ENCODE peak calls at places on chromosomes 2 and 18, in seven cellular contexts. S is uterus, D is heart left ventricle, Q is NT2/D1, M is left ventricle myocardium inferior, P is A673, T is tibial nerve. V is an unnamed sample. For H3K9me3 and H3K4me1, the result is how much of the 10 kb centered on the place peaks cover.

GRCh38 chr2:46380038-46380940 is 83.1 kb downstream of the EPAS1 start:
- DNase-seq in S (peak), D (no peak), Q (no peak), M (no peak), P (no peak), T (no peak), V (no peak)

GRCh38 chr18:13272411-13272810 is 53.9 kb downstream of the LDLRAD4 start:
- DNase-seq in S (no peak), D (no peak), Q (no peak), M (peak), P (no peak), T (no peak), V (no peak)

GRCh38 chr2:19474128-19474527 is 115.7 kb upstream of the OSR1 start:
- DNase-seq in S (no peak), D (no peak), Q (no peak), M (no peak), P (no peak), T (peak), V (no peak)

GRCh38 chr2:101125374-101125773 is 25.8 kb downstream of the TBC1D8 start:
- DNase-seq in S (no peak), D (no peak), Q (no peak), M (no peak), P (no peak), T (no peak), V (no peak)

GRCh38 chr18:61572871-61573270 is 239.6 kb downstream of the CDH20 start:
- DNase-seq in S (no peak), D (no peak), Q (no peak), M (no peak), P (no peak), T (no peak), V (no peak)

GRCh38 chr2:88074854-88075292 is 7.2 kb downstream of the SMYD1 start:
- DNase-seq in S (no peak), D (no peak), Q (no peak), M (no peak), P (peak), T (no peak), V (no peak)

GRCh38 chr18:28365406-28365805 is 188.5 kb upstream of the CDH2 start:
- DNase-seq in S (no peak), D (no peak), Q (no peak), M (no peak), P (no peak), T (no peak), V (peak)

GRCh38 chr2:26184555-26185303 is 11.8 kb downstream of the GAREM2 start:
- DNase-seq in S (peak), D (peak), Q (no peak), M (peak), P (no peak), T (peak), V (peak)

GRCh38 chr2:223854741-223855140 is 17.4 kb upstream of the AP1S3 start:
- DNase-seq in S (no peak), D (no peak), Q (no peak), M (no peak), P (no peak), T (no peak), V (no peak)

GRCh38 chr2:161161074-161161577 is 898 bp downstream of the TANK start:
- DNase-seq in S (no peak), D (no peak), Q (no peak), M (no peak), P (no peak), T (no peak), V (no peak)

GRCh38 chr2:53509827-53510785 is 257.5 kb upstream of the CHAC2 start:
- DNase-seq in S (no peak), D (no peak), Q (peak), M (no peak), P (no peak), T (no peak), V (no peak)

GRCh38 chr2:206095925-206096324 is 10.0 kb upstream of the INO80D start:
- DNase-seq in S (no peak), D (no peak), Q (no peak), M (no peak), P (no peak), T (no peak), V (no peak)

GRCh38 chr18:77539860-77540259 is 290.2 kb downstream of the GALR1 start:
- DNase-seq in S (no peak), D (no peak), Q (no peak), M (no peak), P (no peak), T (no peak), V (no peak)

GRCh38 chr2:117195381-117195780 is 619.1 kb upstream of the DDX18 start:
- DNase-seq in S (no peak), D (no peak), Q (no peak), M (no peak), P (no peak), T (no peak), V (no peak)

GRCh38 chr2:61021228-61021660 is 3.2 kb upstream of the PUS10 start:
- DNase-seq in S (no peak), D (no peak), Q (no peak), M (no peak), P (no peak), T (no peak), V (no peak)

GRCh38 chr2:235614900-235615712 is 121.3 kb downstream of the AGAP1 start:
- DNase-seq in S (peak), D (peak), Q (no peak), M (peak), P (no peak), T (peak), V (peak)

GRCh38 chr2:99285521-99285920 is 15.5 kb downstream of the LYG1 start:
- DNase-seq in S (no peak), D (no peak), Q (no peak), M (no peak), P (no peak), T (no peak), V (no peak)

GRCh38 chr2:198408171-198408570 is 603.8 kb downstream of the PLCL1 start:
- DNase-seq in S (no peak), D (no peak), Q (no peak), M (no peak), P (no peak), T (no peak), V (no peak)

GRCh38 chr18:8478166-8478967 is 130.9 kb upstream of the RAB12 start:
- DNase-seq in S (peak), D (peak), Q (peak), M (peak), P (peak), T (peak), V (peak)

GRCh38 chr2:96523659-96524481 is 12.7 kb upstream of the ARID5A start:
- DNase-seq in S (peak), D (no peak), Q (no peak), M (no peak), P (no peak), T (no peak), V (peak)

GRCh38 chr2:10223471-10223870 is 79.2 kb upstream of the HPCAL1 start:
- DNase-seq in S (no peak), D (no peak), Q (no peak), M (no peak), P (no peak), T (no peak), V (peak)

GRCh38 chr2:27303093-27304025 is 4.9 kb downstream of the UCN start:
- DNase-seq in S (peak), D (no peak), Q (peak), M (no peak), P (peak), T (peak), V (no peak)

GRCh38 chr2:71235930-71236587 is 9.2 kb upstream of the PAIP2B start:
- DNase-seq in S (no peak), D (no peak), Q (no peak), M (no peak), P (no peak), T (no peak), V (no peak)

GRCh38 chr2:89821455-89821945 is 1130.0 kb downstream of the RPIA start:
- DNase-seq in S (no peak), D (no peak), Q (no peak), M (no peak), P (no peak), T (no peak), V (no peak)

GRCh38 chr18:48841381-48842258 is 109.1 kb downstream of the SMAD7 start:
- DNase-seq in S (peak), D (no peak), Q (no peak), M (peak), P (no peak), T (no peak), V (peak)

GRCh38 chr2:200403794-200404193 is 97.3 kb downstream of the SPATS2L start:
- DNase-seq in S (no peak), D (no peak), Q (no peak), M (no peak), P (no peak), T (no peak), V (no peak)

DNA sequence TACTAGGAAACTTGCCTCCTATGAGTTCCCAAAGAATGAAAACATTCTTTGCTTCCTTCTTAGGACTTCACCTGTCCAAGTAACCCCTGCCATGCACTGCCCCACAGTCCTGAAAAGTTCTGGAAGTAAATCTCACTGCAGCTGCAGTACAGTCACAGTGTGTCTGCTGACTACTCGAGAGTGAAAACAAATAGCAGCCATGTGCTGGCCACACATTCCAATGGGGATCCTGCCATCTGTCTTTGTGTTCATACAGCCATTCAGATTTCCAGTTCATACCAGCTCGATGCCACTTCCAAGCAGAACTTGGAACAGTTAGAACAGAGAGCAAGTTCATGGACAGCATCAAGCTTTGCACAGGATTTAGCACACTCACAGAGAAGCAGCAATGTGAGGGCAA is 629.9 kb upstream of the ACVR2A start:
- DNase-seq in S (no peak), D (no peak), Q (no peak), M (no peak), P (no peak), T (no peak), V (no peak)
- H3K9me3 ChIP-seq in S (under half), D (under half), Q (under half), M (under half), P (under half), T (under half), V (under half)

DNA sequence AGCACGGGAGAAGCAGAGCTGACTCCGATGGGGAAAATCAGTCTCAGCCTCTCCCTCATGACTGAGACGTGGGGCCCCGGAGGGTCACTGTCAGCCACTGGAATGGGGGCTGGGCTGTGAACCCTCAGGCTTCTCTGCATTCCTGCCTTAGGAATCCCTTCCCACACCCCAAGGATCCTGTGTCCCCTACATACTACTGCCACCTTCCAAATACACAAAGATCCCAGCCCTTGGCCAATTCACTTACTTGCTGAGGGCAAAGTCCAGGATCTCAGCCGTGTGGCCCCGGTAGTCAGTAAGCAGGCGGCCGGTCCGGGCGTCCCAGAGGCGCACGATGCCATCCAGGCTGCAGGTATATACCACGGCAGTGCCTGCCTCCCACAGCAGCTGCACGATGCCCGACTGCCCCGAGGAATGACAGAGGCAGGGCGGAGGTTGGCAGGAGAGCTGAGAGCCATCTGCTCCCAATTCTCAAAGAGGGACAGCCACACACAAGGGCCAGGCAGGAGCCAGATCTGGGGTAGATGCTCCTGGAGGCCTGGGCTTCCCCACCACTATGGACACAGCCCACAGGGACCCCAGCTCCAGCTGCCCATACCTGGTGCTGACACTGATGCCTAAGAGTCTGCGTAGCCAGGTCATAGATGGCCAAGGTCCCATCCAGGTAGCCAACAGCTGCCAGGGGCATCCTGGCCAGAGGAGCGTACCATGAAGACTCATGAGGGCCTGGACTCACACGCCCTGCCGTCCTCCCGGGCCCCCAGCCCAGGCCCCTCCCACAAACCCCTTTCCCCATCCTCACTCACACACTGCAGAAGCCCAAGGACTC is 4.2 kb downstream of the GPBAR1 start:
- DNase-seq in S (no peak), D (no peak), Q (no peak), M (no peak), P (no peak), T (no peak), V (peak)
- H3K4me1 ChIP-seq in S (under half), D (half or more), Q (under half), M (half or more), P (under half), T (half or more), V (under half)

GRCh38 chr2:5609191-5609590 is 83.0 kb upstream of the SOX11 start:
- DNase-seq in S (no peak), D (no peak), Q (peak), M (no peak), P (peak), T (no peak), V (no peak)
- H3K9me3 ChIP-seq in S (under half), D (under half), Q (under half), M (under half), P (under half), T (under half), V (under half)

DNA sequence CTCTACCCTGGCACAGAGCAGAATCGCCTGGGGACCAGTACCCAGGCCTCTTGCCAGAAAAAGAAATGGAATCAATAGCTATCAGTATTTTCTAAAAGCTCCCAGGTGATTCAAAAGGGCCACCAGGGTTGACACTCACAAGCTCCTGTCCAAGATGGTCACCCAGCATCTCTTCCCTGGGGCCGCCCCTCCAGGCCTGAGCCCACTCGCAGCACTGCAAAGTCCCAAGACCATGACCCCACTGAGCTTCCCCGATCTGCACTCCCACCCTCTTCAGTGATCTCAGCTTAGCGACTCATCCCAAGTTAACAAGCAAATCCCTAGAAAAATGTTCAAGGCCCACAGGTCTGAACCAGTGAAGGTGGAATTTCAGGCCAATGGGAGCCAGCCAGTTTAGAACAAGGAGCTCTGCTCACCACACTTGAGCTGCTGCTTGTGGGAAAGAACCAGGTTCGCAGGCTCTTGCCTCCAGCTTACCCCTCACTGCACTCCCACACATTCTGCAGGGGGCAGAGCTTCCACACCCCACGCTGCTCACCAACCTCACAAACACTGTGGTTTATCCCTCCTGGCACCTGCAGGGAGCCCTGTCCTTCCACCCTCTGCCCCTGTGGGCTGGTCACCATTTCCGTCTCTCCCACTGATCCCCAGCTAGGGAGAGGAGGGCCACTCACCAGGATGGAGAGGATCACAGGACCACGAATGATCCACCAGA is 19.8 kb downstream of the TMEM37 start:
- DNase-seq in S (no peak), D (no peak), Q (no peak), M (no peak), P (no peak), T (no peak), V (no peak)
- H3K4me1 ChIP-seq in S (under half), D (under half), Q (under half), M (under half), P (under half), T (under half), V (under half)

DNA sequence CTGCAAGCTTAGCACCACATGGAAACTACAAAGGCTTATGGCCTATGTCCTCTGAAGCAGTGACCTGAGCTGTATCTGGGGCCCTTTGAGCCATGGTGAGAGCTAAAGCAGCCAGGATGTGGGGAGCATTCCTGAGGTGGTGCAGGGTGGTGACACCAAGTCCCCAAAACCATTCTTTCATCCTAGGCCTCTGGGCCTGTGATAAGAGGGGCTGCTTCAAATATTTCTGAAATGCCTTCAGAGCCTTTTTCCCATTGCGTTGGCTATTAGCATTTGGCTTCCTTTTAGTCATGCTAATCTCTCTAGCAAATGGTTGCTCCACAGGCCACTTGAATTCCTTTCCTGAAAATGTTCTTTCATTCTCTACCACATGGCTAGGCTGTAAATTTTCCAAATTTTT is 13.4 kb downstream of the CCDC150 start:
- DNase-seq in S (no peak), D (no peak), Q (peak), M (no peak), P (no peak), T (no peak), V (no peak)
- H3K9me3 ChIP-seq in S (under half), D (under half), Q (half or more), M (half or more), P (under half), T (under half), V (under half)

V was measured in aorta.